ENCODE peak calls at places on chromosomes 12 and 14, in eight cellular contexts. V is IMR-90, B is uterus, H is tibial artery, Z is heart right ventricle, R is stomach, C is right lobe of liver, E is tibial nerve. I is an unnamed sample. For H3K9me3, the result is how much of the 10 kb centered on the place peaks cover.

GRCh38 chr14:91755560-91755959 is 23.7 kb upstream of the CATSPERB start:
- DNase-seq in B (no peak), Z (no peak), H (no peak), R (no peak), V (peak), E (no peak), C (no peak), I (no peak)

GRCh38 chr12:122130150-122130549 is 43.9 kb downstream of the IL31 start:
- DNase-seq in R (no peak), B (no peak), C (no peak), Z (no peak), V (peak), H (no peak), E (no peak), I (no peak)

GRCh38 chr14:105180598-105181528 is at the start of gene NUDT14:
- DNase-seq in B (no peak), E (no peak), R (peak), V (peak), C (peak), H (peak), Z (peak), I (peak)

GRCh38 chr12:116215021-116215420 is 62.5 kb downstream of the MED13L start:
- DNase-seq in V (no peak), E (no peak), B (no peak), C (no peak), Z (no peak), R (no peak), H (no peak), I (no peak)

GRCh38 chr14:31596691-31597090 is 35.5 kb downstream of the NUBPL start:
- DNase-seq in V (peak), C (no peak), Z (no peak), E (no peak), H (no peak), R (no peak), B (no peak), I (no peak)

GRCh38 chr14:60168841-60169240 is 3.6 kb upstream of the DHRS7 start:
- DNase-seq in V (no peak), B (no peak), Z (no peak), E (no peak), R (no peak), H (no peak), C (no peak), I (no peak)

GRCh38 chr12:100141666-100141997 is 1.0 kb downstream of the BLTP3B start:
- DNase-seq in R (no peak), C (no peak), Z (peak), H (peak), V (peak), E (no peak), B (peak), I (no peak)

GRCh38 chr14:67539116-67539515 is 6.0 kb downstream of the PLEKHH1 start:
- DNase-seq in R (no peak), C (no peak), Z (no peak), V (no peak), H (no peak), B (no peak), E (no peak), I (no peak)

GRCh38 chr14:77909911-77910310 is 110.0 kb downstream of the ADCK1 start:
- DNase-seq in Z (no peak), C (no peak), B (no peak), R (no peak), E (no peak), H (no peak), V (no peak), I (no peak)

GRCh38 chr12:27095346-27095745 is 13.0 kb upstream of the C12orf71 start:
- DNase-seq in E (no peak), H (no peak), R (no peak), C (no peak), B (no peak), Z (no peak), V (no peak), I (no peak)

GRCh38 chr14:59333668-59334067 is 131.5 kb downstream of the GPR135 start:
- DNase-seq in C (no peak), H (no peak), Z (peak), B (peak), E (no peak), R (no peak), V (peak), I (no peak)

GRCh38 chr12:75892779-75893408 is 138.7 kb downstream of the PHLDA1 start:
- DNase-seq in C (no peak), R (no peak), V (peak), Z (no peak), H (no peak), B (no peak), E (no peak), I (no peak)

GRCh38 chr12:47834199-47835016 is 14.7 kb upstream of the HDAC7 start:
- DNase-seq in E (no peak), H (no peak), R (no peak), Z (no peak), B (no peak), V (no peak), C (no peak), I (no peak)

DNA sequence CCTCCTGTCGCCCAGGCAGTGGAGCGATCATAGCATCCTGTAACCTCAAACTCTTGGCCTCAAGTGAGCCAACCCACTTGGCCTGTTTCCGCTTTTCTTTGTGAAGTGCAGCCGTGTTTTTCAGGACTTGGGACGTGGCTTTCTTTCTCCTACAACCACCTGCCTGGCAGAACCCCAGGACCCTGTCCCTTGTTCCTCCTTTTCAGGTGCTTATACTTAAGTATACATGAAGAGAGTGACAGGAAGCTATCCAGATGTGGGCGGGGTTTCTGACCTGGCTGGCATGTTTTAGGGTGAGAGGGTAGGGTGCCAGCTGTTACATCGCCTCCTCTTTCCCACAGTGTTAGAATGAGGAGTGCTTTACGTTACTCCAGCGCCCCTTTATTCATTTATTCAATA is 684 bp downstream of the ZNF140 start:
- DNase-seq in V (no peak), B (peak), R (no peak), E (no peak), H (peak), C (no peak), Z (peak), I (no peak)
- H3K9me3 ChIP-seq in V (under half), B (half or more), R (half or more), E (half or more), H (half or more), C (under half), Z (half or more), I (half or more)

GRCh38 chr12:31899136-31899535 is 60.1 kb upstream of the RESF1 start:
- DNase-seq in E (no peak), B (no peak), V (no peak), Z (no peak), R (no peak), C (no peak), H (no peak), I (no peak)

GRCh38 chr12:31895449-31896150 is 63.6 kb upstream of the RESF1 start:
- DNase-seq in R (no peak), V (no peak), C (no peak), B (no peak), Z (no peak), H (no peak), E (no peak), I (no peak)

GRCh38 chr12:31897791-31898503 is 61.3 kb upstream of the RESF1 start:
- DNase-seq in C (no peak), R (peak), V (no peak), Z (peak), E (no peak), H (peak), B (peak), I (peak)

GRCh38 chr12:31900271-31900670 is 58.9 kb upstream of the RESF1 start:
- DNase-seq in R (no peak), H (no peak), C (no peak), B (no peak), E (no peak), Z (no peak), V (no peak), I (no peak)

DNA sequence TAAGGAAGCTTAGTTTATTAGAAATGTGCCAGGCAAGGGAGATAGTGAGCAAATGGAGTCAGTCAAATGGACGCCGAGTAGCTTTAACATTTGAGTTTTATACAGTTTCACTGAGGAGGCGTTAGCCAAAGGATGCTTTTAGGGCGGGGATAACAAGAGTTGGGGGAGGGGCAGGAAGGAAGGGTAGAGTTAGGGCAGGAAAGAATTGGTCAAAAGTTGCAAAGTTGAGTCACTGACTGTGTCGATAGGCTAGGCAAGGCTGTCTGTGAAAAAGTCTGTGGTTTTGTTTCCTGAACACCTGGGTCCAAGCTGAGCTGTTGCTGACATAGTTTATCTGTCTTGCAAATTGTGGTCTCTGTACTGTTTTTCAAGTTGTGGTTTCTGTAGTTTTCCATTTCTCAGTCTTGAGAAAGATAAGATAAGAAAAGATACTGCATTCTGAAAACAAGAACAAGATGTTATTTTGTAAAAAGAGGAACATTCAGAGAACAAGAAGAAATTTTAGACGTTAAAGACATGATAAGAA is 62.6 kb upstream of the RESF1 start:
- DNase-seq in C (no peak), E (no peak), Z (peak), V (peak), H (no peak), R (peak), B (peak), I (no peak)
- H3K9me3 ChIP-seq in C (under half), E (under half), Z (under half), V (under half), H (under half), R (under half), B (under half), I (under half)

GRCh38 chr14:27389402-27389801 is 791.6 kb upstream of the NOVA1 start:
- DNase-seq in E (no peak), V (no peak), H (no peak), C (no peak), Z (no peak), B (no peak), R (no peak), I (no peak)
- H3K9me3 ChIP-seq in E (under half), V (under half), H (under half), C (under half), Z (under half), B (under half), R (under half), I (under half)

GRCh38 chr14:48805315-48805714 is 780.9 kb downstream of the RPS29 start:
- DNase-seq in H (no peak), E (no peak), Z (no peak), R (no peak), C (no peak), V (no peak), B (no peak), I (peak)
- H3K9me3 ChIP-seq in H (under half), E (under half), Z (under half), R (under half), C (under half), V (under half), B (under half), I (under half)

GRCh38 chr12:38144049-38144448 is 172.5 kb upstream of the ALG10B start:
- DNase-seq in Z (no peak), V (no peak), R (no peak), H (no peak), C (no peak), E (no peak), B (no peak), I (no peak)

GRCh38 chr12:38142974-38143373 is 173.6 kb upstream of the ALG10B start:
- DNase-seq in B (no peak), E (no peak), H (no peak), Z (no peak), V (no peak), C (no peak), R (peak), I (no peak)

GRCh38 chr12:38141239-38141638 is 175.3 kb upstream of the ALG10B start:
- DNase-seq in V (no peak), Z (no peak), R (no peak), E (no peak), C (no peak), H (no peak), B (no peak), I (no peak)

GRCh38 chr12:38139456-38139855 is 177.1 kb upstream of the ALG10B start:
- DNase-seq in H (no peak), R (no peak), V (no peak), Z (no peak), C (no peak), B (no peak), E (no peak), I (no peak)

GRCh38 chr12:38141861-38142260 is 174.7 kb upstream of the ALG10B start:
- DNase-seq in Z (no peak), V (no peak), R (no peak), H (no peak), B (no peak), C (no peak), E (no peak), I (no peak)
- H3K9me3 ChIP-seq in Z (under half), V (under half), R (under half), H (under half), B (under half), C (under half), E (under half), I (under half)

I was measured in lower lobe of right lung.